ENCODE peak calls at places on chromosomes 3 and 15, in seven cellular contexts. T is activated CD4-positive, alpha-beta T cell treated with anti-CD3 and anti-CD28 coated beads, Interleukin-2, amount 50 U/mL, for 1 hour; E is AG20443; N is posterior cingulate gyrus; Y is LHCN-M2; W is HS-5; V is heart left ventricle. K is an unnamed sample.

GRCh38 chr15:98568382-98569017 is 79.8 kb upstream of the IGF1R start:
- DNase-seq in Y (peak), N (no peak), W (no peak), T (no peak), V (no peak), E (no peak), K (no peak)

GRCh38 chr3:127491909-127492308 is 98.6 kb downstream of the TPRA1 start:
- DNase-seq in T (no peak), W (no peak), E (no peak), Y (no peak), N (no peak), V (no peak), K (no peak)

GRCh38 chr3:112654979-112655378 is 14.0 kb upstream of the CCDC80 start:
- DNase-seq in Y (no peak), N (no peak), T (no peak), V (no peak), E (no peak), W (no peak), K (no peak)

GRCh38 chr15:67114846-67115521 is 49.6 kb downstream of the SMAD3 start:
- DNase-seq in Y (no peak), N (no peak), V (peak), W (no peak), E (no peak), T (no peak), K (no peak)

GRCh38 chr15:91611924-91612323 is 241.6 kb upstream of the SLCO3A1 start:
- DNase-seq in W (no peak), V (no peak), E (no peak), T (no peak), Y (no peak), N (no peak), K (no peak)

GRCh38 chr15:45314960-45315359 is 62.9 kb downstream of the SLC28A2 start:
- DNase-seq in W (no peak), Y (no peak), N (no peak), V (no peak), T (no peak), E (peak), K (no peak)

GRCh38 chr3:126672340-126672739 is 17.4 kb upstream of the TXNRD3 start:
- DNase-seq in T (no peak), Y (no peak), E (no peak), W (no peak), V (no peak), N (no peak), K (no peak)

GRCh38 chr15:52652984-52653383 is 26.2 kb downstream of the ATOSA start:
- DNase-seq in Y (peak), W (peak), V (no peak), E (peak), T (no peak), N (no peak), K (peak)